ENCODE peak calls at places on chromosomes 4 and X, in five cellular contexts. One of them, this sample, is unnamed.

GRCh38 chr4:70838400-70838971 is 1.2 kb downstream of the GRSF1 start:
- DNase-seq in left ventricle myocardium inferior: no peak
- DNase-seq in epithelial cell of prostate: no peak
- DNase-seq in NCI-H69: no peak
- DNase-seq in stimulated activated CD4-positive, alpha-beta T cell treated with anti-CD3 and anti-CD28 coated beads, Interleukin-12 subunit alpha, Interleukin-12 subunit beta, amount 100 ng/mL, for 4 hours: no peak
- DNase-seq in this sample: no peak

GRCh38 chr4:8439168-8439567 is 1.4 kb downstream of the ACOX3 start:
- DNase-seq in left ventricle myocardium inferior: no peak
- DNase-seq in epithelial cell of prostate: peak
- DNase-seq in NCI-H69: no peak
- DNase-seq in stimulated activated CD4-positive, alpha-beta T cell treated with anti-CD3 and anti-CD28 coated beads, Interleukin-12 subunit alpha, Interleukin-12 subunit beta, amount 100 ng/mL, for 4 hours: no peak
- DNase-seq in this sample: no peak

GRCh38 chr4:142021181-142021580 is 384.8 kb downstream of the IL15 start:
- DNase-seq in left ventricle myocardium inferior: no peak
- DNase-seq in epithelial cell of prostate: no peak
- DNase-seq in NCI-H69: no peak
- DNase-seq in stimulated activated CD4-positive, alpha-beta T cell treated with anti-CD3 and anti-CD28 coated beads, Interleukin-12 subunit alpha, Interleukin-12 subunit beta, amount 100 ng/mL, for 4 hours: no peak
- DNase-seq in this sample: no peak

GRCh38 chrX:136584545-136584944 is 52.5 kb downstream of the VGLL1 start:
- DNase-seq in left ventricle myocardium inferior: no peak
- DNase-seq in epithelial cell of prostate: no peak
- DNase-seq in NCI-H69: no peak
- DNase-seq in stimulated activated CD4-positive, alpha-beta T cell treated with anti-CD3 and anti-CD28 coated beads, Interleukin-12 subunit alpha, Interleukin-12 subunit beta, amount 100 ng/mL, for 4 hours: no peak
- DNase-seq in this sample: no peak

GRCh38 chrX:12974217-12974796 is 603 bp upstream of the TMSB4X start:
- DNase-seq in left ventricle myocardium inferior: peak
- DNase-seq in epithelial cell of prostate: no peak
- DNase-seq in NCI-H69: peak
- DNase-seq in stimulated activated CD4-positive, alpha-beta T cell treated with anti-CD3 and anti-CD28 coated beads, Interleukin-12 subunit alpha, Interleukin-12 subunit beta, amount 100 ng/mL, for 4 hours: no peak
- DNase-seq in this sample: no peak

GRCh38 chr4:83219344-83219990 is 65.1 kb downstream of the COQ2 start:
- DNase-seq in left ventricle myocardium inferior: no peak
- DNase-seq in epithelial cell of prostate: peak
- DNase-seq in NCI-H69: peak
- DNase-seq in stimulated activated CD4-positive, alpha-beta T cell treated with anti-CD3 and anti-CD28 coated beads, Interleukin-12 subunit alpha, Interleukin-12 subunit beta, amount 100 ng/mL, for 4 hours: peak
- DNase-seq in this sample: no peak

GRCh38 chr4:139266208-139266582 is 13.8 kb downstream of the MGARP start:
- DNase-seq in left ventricle myocardium inferior: no peak
- DNase-seq in epithelial cell of prostate: no peak
- DNase-seq in NCI-H69: no peak
- DNase-seq in stimulated activated CD4-positive, alpha-beta T cell treated with anti-CD3 and anti-CD28 coated beads, Interleukin-12 subunit alpha, Interleukin-12 subunit beta, amount 100 ng/mL, for 4 hours: no peak
- DNase-seq in this sample: no peak

GRCh38 chr4:169102011-169102410 is 92.0 kb upstream of the CBR4 start:
- DNase-seq in left ventricle myocardium inferior: no peak
- DNase-seq in epithelial cell of prostate: no peak
- DNase-seq in NCI-H69: no peak
- DNase-seq in stimulated activated CD4-positive, alpha-beta T cell treated with anti-CD3 and anti-CD28 coated beads, Interleukin-12 subunit alpha, Interleukin-12 subunit beta, amount 100 ng/mL, for 4 hours: no peak
- DNase-seq in this sample: no peak

GRCh38 chr4:75561789-75562188 is 5.9 kb downstream of the ODAPH start:
- DNase-seq in left ventricle myocardium inferior: no peak
- DNase-seq in epithelial cell of prostate: peak
- DNase-seq in NCI-H69: no peak
- DNase-seq in stimulated activated CD4-positive, alpha-beta T cell treated with anti-CD3 and anti-CD28 coated beads, Interleukin-12 subunit alpha, Interleukin-12 subunit beta, amount 100 ng/mL, for 4 hours: no peak
- DNase-seq in this sample: no peak

GRCh38 chr4:111506706-111507105 is 638.5 kb upstream of the FAM241A start:
- DNase-seq in left ventricle myocardium inferior: no peak
- DNase-seq in epithelial cell of prostate: no peak
- DNase-seq in NCI-H69: no peak
- DNase-seq in stimulated activated CD4-positive, alpha-beta T cell treated with anti-CD3 and anti-CD28 coated beads, Interleukin-12 subunit alpha, Interleukin-12 subunit beta, amount 100 ng/mL, for 4 hours: no peak
- DNase-seq in this sample: no peak

GRCh38 chrX:43720961-43721360 is 64.9 kb downstream of the MAOA start:
- DNase-seq in left ventricle myocardium inferior: no peak
- DNase-seq in epithelial cell of prostate: no peak
- DNase-seq in NCI-H69: no peak
- DNase-seq in stimulated activated CD4-positive, alpha-beta T cell treated with anti-CD3 and anti-CD28 coated beads, Interleukin-12 subunit alpha, Interleukin-12 subunit beta, amount 100 ng/mL, for 4 hours: no peak
- DNase-seq in this sample: no peak

GRCh38 chrX:49206543-49206942 is 6.5 kb upstream of the SYP start:
- DNase-seq in left ventricle myocardium inferior: no peak
- DNase-seq in epithelial cell of prostate: no peak
- DNase-seq in NCI-H69: no peak
- DNase-seq in stimulated activated CD4-positive, alpha-beta T cell treated with anti-CD3 and anti-CD28 coated beads, Interleukin-12 subunit alpha, Interleukin-12 subunit beta, amount 100 ng/mL, for 4 hours: no peak
- DNase-seq in this sample: no peak

GRCh38 chrX:41529221-41529620 is 82.1 kb downstream of the NYX start:
- DNase-seq in left ventricle myocardium inferior: no peak
- DNase-seq in epithelial cell of prostate: no peak
- DNase-seq in NCI-H69: no peak
- DNase-seq in stimulated activated CD4-positive, alpha-beta T cell treated with anti-CD3 and anti-CD28 coated beads, Interleukin-12 subunit alpha, Interleukin-12 subunit beta, amount 100 ng/mL, for 4 hours: no peak
- DNase-seq in this sample: no peak

GRCh38 chr4:51831133-51831532 is 11.8 kb upstream of the DCUN1D4 start:
- DNase-seq in left ventricle myocardium inferior: peak
- DNase-seq in epithelial cell of prostate: no peak
- DNase-seq in NCI-H69: peak
- DNase-seq in stimulated activated CD4-positive, alpha-beta T cell treated with anti-CD3 and anti-CD28 coated beads, Interleukin-12 subunit alpha, Interleukin-12 subunit beta, amount 100 ng/mL, for 4 hours: peak
- DNase-seq in this sample: peak

GRCh38 chrX:3545901-3546300 is 167.5 kb downstream of the PRKX start:
- DNase-seq in left ventricle myocardium inferior: no peak
- DNase-seq in epithelial cell of prostate: peak
- DNase-seq in NCI-H69: no peak
- DNase-seq in stimulated activated CD4-positive, alpha-beta T cell treated with anti-CD3 and anti-CD28 coated beads, Interleukin-12 subunit alpha, Interleukin-12 subunit beta, amount 100 ng/mL, for 4 hours: no peak
- DNase-seq in this sample: no peak

GRCh38 chr4:58776627-58777026 is 1666.4 kb upstream of the IGFBP7 start:
- DNase-seq in left ventricle myocardium inferior: no peak
- DNase-seq in epithelial cell of prostate: no peak
- DNase-seq in NCI-H69: no peak
- DNase-seq in stimulated activated CD4-positive, alpha-beta T cell treated with anti-CD3 and anti-CD28 coated beads, Interleukin-12 subunit alpha, Interleukin-12 subunit beta, amount 100 ng/mL, for 4 hours: no peak
- DNase-seq in this sample: no peak

GRCh38 chr4:66443020-66443419 is 772.7 kb upstream of the EPHA5 start:
- DNase-seq in left ventricle myocardium inferior: no peak
- DNase-seq in epithelial cell of prostate: no peak
- DNase-seq in NCI-H69: no peak
- DNase-seq in stimulated activated CD4-positive, alpha-beta T cell treated with anti-CD3 and anti-CD28 coated beads, Interleukin-12 subunit alpha, Interleukin-12 subunit beta, amount 100 ng/mL, for 4 hours: no peak
- DNase-seq in this sample: no peak

GRCh38 chr4:125750827-125751466 is 436.2 kb downstream of the FAT4 start:
- DNase-seq in left ventricle myocardium inferior: no peak
- DNase-seq in epithelial cell of prostate: no peak
- DNase-seq in NCI-H69: peak
- DNase-seq in stimulated activated CD4-positive, alpha-beta T cell treated with anti-CD3 and anti-CD28 coated beads, Interleukin-12 subunit alpha, Interleukin-12 subunit beta, amount 100 ng/mL, for 4 hours: no peak
- DNase-seq in this sample: no peak

GRCh38 chr4:133624744-133625143 is 475.6 kb downstream of the PCDH10 start:
- DNase-seq in left ventricle myocardium inferior: no peak
- DNase-seq in epithelial cell of prostate: no peak
- DNase-seq in NCI-H69: peak
- DNase-seq in stimulated activated CD4-positive, alpha-beta T cell treated with anti-CD3 and anti-CD28 coated beads, Interleukin-12 subunit alpha, Interleukin-12 subunit beta, amount 100 ng/mL, for 4 hours: no peak
- DNase-seq in this sample: no peak

GRCh38 chr4:69156913-69157312 is 57.6 kb downstream of the UGT2B11 start:
- DNase-seq in left ventricle myocardium inferior: no peak
- DNase-seq in epithelial cell of prostate: no peak
- DNase-seq in NCI-H69: peak
- DNase-seq in stimulated activated CD4-positive, alpha-beta T cell treated with anti-CD3 and anti-CD28 coated beads, Interleukin-12 subunit alpha, Interleukin-12 subunit beta, amount 100 ng/mL, for 4 hours: no peak
- DNase-seq in this sample: no peak

GRCh38 chr4:73721901-73722300 is 18.5 kb upstream of the CXCL8 start:
- DNase-seq in left ventricle myocardium inferior: no peak
- DNase-seq in epithelial cell of prostate: no peak
- DNase-seq in NCI-H69: no peak
- DNase-seq in stimulated activated CD4-positive, alpha-beta T cell treated with anti-CD3 and anti-CD28 coated beads, Interleukin-12 subunit alpha, Interleukin-12 subunit beta, amount 100 ng/mL, for 4 hours: no peak
- DNase-seq in this sample: no peak

This sample was measured in stimulated activated naive B cell treated with anti-CD40 and anti-IgM and Interleukin-4, amounts not matched to agents 10 μg/mL and 1 μg/mL and 100 μg/mL, for 72 hours.